ENCODE peak calls at places on chromosomes 4 and X, in eight cellular contexts. One of them, this sample, is unnamed.
A peak's percentile ranks its signal among the peaks of the same experiment; 100 is the strongest.

GRCh38 chr4:20462426-20463175 is 210.9 kb downstream of the SLIT2 start:
- DNase-seq in breast epithelium: no peak
- DNase-seq in heart left ventricle: no peak
- DNase-seq in lower leg skin: no peak
- DNase-seq in body of pancreas: no peak
- DNase-seq in A549: no peak
- DNase-seq in transverse colon: no peak
- DNase-seq in GM12892: no peak
- DNase-seq in this sample: no peak

GRCh38 chr4:180695851-180696250 is 1547.4 kb upstream of the TENM3 start:
- DNase-seq in breast epithelium: no peak
- DNase-seq in heart left ventricle: no peak
- DNase-seq in lower leg skin: no peak
- DNase-seq in body of pancreas: no peak
- DNase-seq in A549: no peak
- DNase-seq in transverse colon: no peak
- DNase-seq in GM12892: no peak
- DNase-seq in this sample: no peak

GRCh38 chr4:178812866-178813265 is 1370.6 kb upstream of the AGA start:
- DNase-seq in breast epithelium: no peak
- DNase-seq in heart left ventricle: no peak
- DNase-seq in lower leg skin: no peak
- DNase-seq in body of pancreas: no peak
- DNase-seq in A549: no peak
- DNase-seq in transverse colon: no peak
- DNase-seq in GM12892: no peak
- DNase-seq in this sample: no peak

GRCh38 chrX:119512145-119512800 is 44.0 kb downstream of the SLC25A5 start:
- DNase-seq in breast epithelium: peak; percentile 41
- DNase-seq in heart left ventricle: peak; percentile 46
- DNase-seq in lower leg skin: peak; percentile 85
- DNase-seq in body of pancreas: peak; percentile 66
- DNase-seq in A549: peak; percentile 84
- DNase-seq in transverse colon: peak; percentile 70
- DNase-seq in GM12892: peak; percentile 36
- DNase-seq in this sample: peak; percentile 66

GRCh38 chrX:9420513-9420912 is 44.3 kb upstream of the TBL1X start:
- DNase-seq in breast epithelium: no peak
- DNase-seq in heart left ventricle: no peak
- DNase-seq in lower leg skin: peak; percentile 49
- DNase-seq in body of pancreas: no peak
- DNase-seq in A549: no peak
- DNase-seq in transverse colon: no peak
- DNase-seq in GM12892: no peak
- DNase-seq in this sample: no peak

GRCh38 chr4:56871357-56871993 is 36.2 kb upstream of the REST start:
- DNase-seq in breast epithelium: no peak
- DNase-seq in heart left ventricle: no peak
- DNase-seq in lower leg skin: peak; percentile 67
- DNase-seq in body of pancreas: no peak
- DNase-seq in A549: no peak
- DNase-seq in transverse colon: no peak
- DNase-seq in GM12892: no peak
- DNase-seq in this sample: no peak

GRCh38 chrX:112759512-112759911 is 79.8 kb upstream of the LHFPL1 start:
- DNase-seq in breast epithelium: no peak
- DNase-seq in heart left ventricle: no peak
- DNase-seq in lower leg skin: no peak
- DNase-seq in body of pancreas: no peak
- DNase-seq in A549: no peak
- DNase-seq in transverse colon: no peak
- DNase-seq in GM12892: no peak
- DNase-seq in this sample: no peak

GRCh38 chr4:166162327-166162726 is 289.3 kb downstream of the TLL1 start:
- DNase-seq in breast epithelium: no peak
- DNase-seq in heart left ventricle: no peak
- DNase-seq in lower leg skin: no peak
- DNase-seq in body of pancreas: no peak
- DNase-seq in A549: no peak
- DNase-seq in transverse colon: no peak
- DNase-seq in GM12892: no peak
- DNase-seq in this sample: no peak

GRCh38 chrX:39953879-39954278 is 143.9 kb downstream of the BCOR start:
- DNase-seq in breast epithelium: peak; percentile 77
- DNase-seq in heart left ventricle: peak; percentile 47
- DNase-seq in lower leg skin: no peak
- DNase-seq in body of pancreas: peak; percentile 75
- DNase-seq in A549: peak; percentile 69
- DNase-seq in transverse colon: peak; percentile 86
- DNase-seq in GM12892: no peak
- DNase-seq in this sample: peak; percentile 20

DNA sequence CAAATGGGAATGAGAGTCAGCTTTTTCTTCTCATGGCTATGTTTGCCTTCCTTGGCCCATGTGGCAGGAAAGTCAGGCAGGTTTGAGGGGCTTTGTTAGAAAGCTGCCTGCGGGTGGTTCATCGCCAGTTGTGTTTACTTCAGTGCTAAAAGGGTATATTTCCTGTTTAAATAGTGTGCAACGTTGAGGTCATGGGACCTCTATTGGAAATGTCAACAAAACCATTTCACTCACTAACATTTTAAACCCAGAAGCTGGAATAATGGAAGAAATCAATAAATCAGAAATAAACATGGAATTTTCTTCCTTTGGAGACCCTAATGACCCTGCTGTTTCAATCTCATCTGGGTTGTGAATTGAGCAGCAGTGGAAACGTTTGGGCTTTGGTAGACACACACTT is 185.8 kb downstream of the ANKRD50 start:
- DNase-seq in breast epithelium: no peak
- DNase-seq in heart left ventricle: no peak
- DNase-seq in lower leg skin: no peak
- DNase-seq in body of pancreas: no peak
- DNase-seq in A549: no peak
- DNase-seq in transverse colon: no peak
- DNase-seq in GM12892: no peak
- DNase-seq in this sample: no peak
- TF ChIP-seq POLR2A in breast epithelium: no peak
- TF ChIP-seq POLR2A in heart left ventricle: no peak
- TF ChIP-seq POLR2A in lower leg skin: no peak
- TF ChIP-seq POLR2A in body of pancreas: no peak
- TF ChIP-seq POLR2A in A549: no peak
- TF ChIP-seq POLR2A in transverse colon: no peak
- TF ChIP-seq POLR2A in GM12892: no peak
- TF ChIP-seq POLR2A in this sample: no peak

GRCh38 chr4:38663801-38664703 is at the start of gene KLF3:
- DNase-seq in breast epithelium: peak; percentile 89
- DNase-seq in heart left ventricle: peak; percentile 96
- DNase-seq in lower leg skin: peak; percentile 99
- DNase-seq in body of pancreas: peak; percentile 94
- DNase-seq in A549: peak; percentile 63
- DNase-seq in transverse colon: peak; percentile 96
- DNase-seq in GM12892: peak; percentile 69
- DNase-seq in this sample: peak; percentile 63
- TF ChIP-seq POLR2A in breast epithelium: no peak
- TF ChIP-seq POLR2A in heart left ventricle: peak; percentile 92
- TF ChIP-seq POLR2A in lower leg skin: peak; percentile 32
- TF ChIP-seq POLR2A in body of pancreas: peak; percentile 89
- TF ChIP-seq POLR2A in A549: peak; percentile 26
- TF ChIP-seq POLR2A in transverse colon: peak; percentile 85
- TF ChIP-seq POLR2A in GM12892: no peak
- TF ChIP-seq POLR2A in this sample: peak; percentile 44

DNA sequence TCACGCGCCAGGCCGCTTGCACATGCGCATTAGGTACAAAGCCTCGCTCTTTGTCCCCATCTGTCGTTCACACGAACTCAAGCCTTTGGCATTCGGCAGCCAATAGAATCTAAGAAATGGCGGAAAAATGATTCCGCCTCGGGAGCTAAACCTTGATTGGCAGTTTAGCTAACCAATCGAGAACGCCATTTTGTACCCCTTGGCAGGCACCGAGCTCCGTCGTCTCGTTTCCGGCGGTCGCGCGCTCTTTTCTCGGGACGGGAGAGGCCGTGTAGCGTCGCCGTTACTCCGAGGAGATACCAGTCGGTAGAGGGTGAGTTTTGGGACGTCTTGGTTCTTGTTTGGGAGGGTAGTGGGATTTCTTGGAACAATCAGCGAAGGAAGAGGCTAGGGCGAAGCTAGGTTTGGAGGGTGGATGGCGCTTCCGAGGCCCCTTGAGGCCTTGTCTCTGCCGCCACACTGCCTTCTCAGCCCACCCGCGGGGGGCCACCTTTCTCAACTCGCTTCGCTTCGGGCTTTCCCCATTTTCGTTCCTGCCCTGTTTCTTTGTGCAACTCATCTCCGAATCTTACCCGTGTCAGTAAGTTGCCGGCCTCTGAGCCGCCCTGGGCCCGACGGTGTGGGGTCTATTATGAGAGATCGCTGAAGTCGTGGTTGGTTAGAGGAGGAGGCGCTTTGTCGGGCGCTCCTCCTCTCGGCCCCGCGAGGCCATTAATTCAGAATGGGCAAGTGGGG is at the start of gene NONO:
- DNase-seq in breast epithelium: peak; percentile 85
- DNase-seq in heart left ventricle: peak; percentile 93
- DNase-seq in lower leg skin: peak; percentile 95
- DNase-seq in body of pancreas: peak; percentile 86
- DNase-seq in A549: peak; percentile 81
- DNase-seq in transverse colon: peak; percentile 88
- DNase-seq in GM12892: peak; percentile 52
- DNase-seq in this sample: peak; percentile 79
- TF ChIP-seq POLR2A in breast epithelium: peak; percentile 63
- TF ChIP-seq POLR2A in heart left ventricle: no peak
- TF ChIP-seq POLR2A in lower leg skin: no peak
- TF ChIP-seq POLR2A in body of pancreas: peak; percentile 84
- TF ChIP-seq POLR2A in A549: peak; percentile 49
- TF ChIP-seq POLR2A in transverse colon: peak; percentile 75
- TF ChIP-seq POLR2A in GM12892: peak; percentile 79
- TF ChIP-seq POLR2A in this sample: peak; percentile 58

DNA sequence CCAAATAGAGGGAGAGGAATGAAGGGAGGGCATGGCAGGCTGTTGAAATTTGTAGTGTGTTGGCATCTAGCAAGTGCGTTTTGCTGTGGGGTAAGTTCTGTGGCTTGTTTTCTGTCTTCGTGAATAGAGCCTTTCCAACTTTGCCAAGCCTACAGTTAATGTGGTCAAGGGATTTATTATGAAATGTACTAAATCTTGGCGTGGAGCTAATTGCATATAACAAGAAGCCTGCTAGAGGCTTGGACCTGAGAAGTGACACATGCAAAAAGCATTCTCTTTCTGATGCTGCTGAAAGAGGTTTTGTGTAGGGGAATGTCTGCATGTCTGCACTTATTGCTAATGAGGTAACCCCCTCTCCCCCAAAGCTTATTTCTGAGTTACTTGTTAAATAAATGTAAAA is 132.2 kb downstream of the BMPR1B start:
- DNase-seq in breast epithelium: peak; percentile 17
- DNase-seq in heart left ventricle: no peak
- DNase-seq in lower leg skin: no peak
- DNase-seq in body of pancreas: no peak
- DNase-seq in A549: no peak
- DNase-seq in transverse colon: no peak
- DNase-seq in GM12892: no peak
- DNase-seq in this sample: no peak
- TF ChIP-seq POLR2A in breast epithelium: no peak
- TF ChIP-seq POLR2A in heart left ventricle: no peak
- TF ChIP-seq POLR2A in lower leg skin: no peak
- TF ChIP-seq POLR2A in body of pancreas: no peak
- TF ChIP-seq POLR2A in A549: no peak
- TF ChIP-seq POLR2A in transverse colon: no peak
- TF ChIP-seq POLR2A in GM12892: no peak
- TF ChIP-seq POLR2A in this sample: no peak

GRCh38 chr4:38856524-38857337 is at the start of gene TLR6:
- DNase-seq in breast epithelium: peak; percentile 33
- DNase-seq in heart left ventricle: no peak
- DNase-seq in lower leg skin: no peak
- DNase-seq in body of pancreas: peak; percentile 79
- DNase-seq in A549: no peak
- DNase-seq in transverse colon: peak; percentile 76
- DNase-seq in GM12892: peak; percentile 19
- DNase-seq in this sample: no peak
- TF ChIP-seq POLR2A in breast epithelium: no peak
- TF ChIP-seq POLR2A in heart left ventricle: no peak
- TF ChIP-seq POLR2A in lower leg skin: no peak
- TF ChIP-seq POLR2A in body of pancreas: no peak
- TF ChIP-seq POLR2A in A549: no peak
- TF ChIP-seq POLR2A in transverse colon: no peak
- TF ChIP-seq POLR2A in GM12892: no peak
- TF ChIP-seq POLR2A in this sample: no peak

GRCh38 chr4:118834960-118835895 is 698 bp downstream of the SEC24D start:
- DNase-seq in breast epithelium: peak; percentile 56
- DNase-seq in heart left ventricle: peak; percentile 70
- DNase-seq in lower leg skin: peak; percentile 92
- DNase-seq in body of pancreas: peak; percentile 67
- DNase-seq in A549: peak; percentile 25
- DNase-seq in transverse colon: peak; percentile 70
- DNase-seq in GM12892: no peak
- DNase-seq in this sample: peak; percentile 34
- TF ChIP-seq POLR2A in breast epithelium: peak; percentile 16
- TF ChIP-seq POLR2A in heart left ventricle: peak; percentile 51
- TF ChIP-seq POLR2A in lower leg skin: no peak
- TF ChIP-seq POLR2A in body of pancreas: peak; percentile 81
- TF ChIP-seq POLR2A in A549: no peak
- TF ChIP-seq POLR2A in transverse colon: peak; percentile 45
- TF ChIP-seq POLR2A in GM12892: peak; percentile 59
- TF ChIP-seq POLR2A in this sample: peak; percentile 34

GRCh38 chr4:173516621-173517612 is 13.1 kb downstream of the HAND2 start:
- DNase-seq in breast epithelium: no peak
- DNase-seq in heart left ventricle: no peak
- DNase-seq in lower leg skin: peak; percentile 79
- DNase-seq in body of pancreas: no peak
- DNase-seq in A549: no peak
- DNase-seq in transverse colon: no peak
- DNase-seq in GM12892: no peak
- DNase-seq in this sample: no peak
- TF ChIP-seq POLR2A in breast epithelium: no peak
- TF ChIP-seq POLR2A in heart left ventricle: no peak
- TF ChIP-seq POLR2A in lower leg skin: no peak
- TF ChIP-seq POLR2A in body of pancreas: no peak
- TF ChIP-seq POLR2A in A549: no peak
- TF ChIP-seq POLR2A in transverse colon: no peak
- TF ChIP-seq POLR2A in GM12892: no peak
- TF ChIP-seq POLR2A in this sample: no peak

GRCh38 chrX:103258275-103258674 is 3.3 kb upstream of the TCEAL8 start:
- DNase-seq in breast epithelium: no peak
- DNase-seq in heart left ventricle: no peak
- DNase-seq in lower leg skin: no peak
- DNase-seq in body of pancreas: no peak
- DNase-seq in A549: no peak
- DNase-seq in transverse colon: no peak
- DNase-seq in GM12892: no peak
- DNase-seq in this sample: no peak

GRCh38 chrX:103256651-103257050 is 1.7 kb upstream of the TCEAL8 start:
- DNase-seq in breast epithelium: no peak
- DNase-seq in heart left ventricle: no peak
- DNase-seq in lower leg skin: no peak
- DNase-seq in body of pancreas: no peak
- DNase-seq in A549: no peak
- DNase-seq in transverse colon: no peak
- DNase-seq in GM12892: no peak
- DNase-seq in this sample: no peak

GRCh38 chrX:103254171-103254824 is 657 bp downstream of the TCEAL8 start:
- DNase-seq in breast epithelium: peak; percentile 24
- DNase-seq in heart left ventricle: peak; percentile 53
- DNase-seq in lower leg skin: no peak
- DNase-seq in body of pancreas: peak; percentile 30
- DNase-seq in A549: no peak
- DNase-seq in transverse colon: peak; percentile 40
- DNase-seq in GM12892: no peak
- DNase-seq in this sample: no peak

GRCh38 chrX:103253608-103254007 is 1.3 kb downstream of the TCEAL8 start:
- DNase-seq in breast epithelium: no peak
- DNase-seq in heart left ventricle: peak; percentile 6
- DNase-seq in lower leg skin: no peak
- DNase-seq in body of pancreas: no peak
- DNase-seq in A549: no peak
- DNase-seq in transverse colon: no peak
- DNase-seq in GM12892: no peak
- DNase-seq in this sample: no peak

GRCh38 chrX:103254921-103255455 is at the start of gene TCEAL8:
- DNase-seq in breast epithelium: peak; percentile 67
- DNase-seq in heart left ventricle: peak; percentile 79
- DNase-seq in lower leg skin: peak; percentile 94
- DNase-seq in body of pancreas: peak; percentile 75
- DNase-seq in A549: peak; percentile 58
- DNase-seq in transverse colon: peak; percentile 82
- DNase-seq in GM12892: no peak
- DNase-seq in this sample: peak; percentile 47
- TF ChIP-seq POLR2A in breast epithelium: peak; percentile 37
- TF ChIP-seq POLR2A in heart left ventricle: peak; percentile 42
- TF ChIP-seq POLR2A in lower leg skin: no peak
- TF ChIP-seq POLR2A in body of pancreas: peak; percentile 79
- TF ChIP-seq POLR2A in A549: peak; percentile 31
- TF ChIP-seq POLR2A in transverse colon: peak; percentile 63
- TF ChIP-seq POLR2A in GM12892: no peak
- TF ChIP-seq POLR2A in this sample: peak; percentile 42

This sample was measured in H54.